ENCODE peak calls at places on chromosome 3, in seven cellular contexts. G is progenitor cell of endocrine pancreas, I is hypothalamus, Y is cerebellar cortex, U is gastrocnemius medialis, E is hepatic stellate cell, Z is fibroblast of lung. S is an unnamed sample.

GRCh38 chr3:154779571-154779970 is 300.5 kb upstream of the MME start:
- DNase-seq in E (no peak), G (no peak), Y (no peak), U (no peak), Z (peak; percentile 98), I (no peak), S (no peak)

GRCh38 chr3:123159926-123160635 is 41.7 kb upstream of the SEC22A start:
- DNase-seq in G (no peak), E (peak; percentile 43), U (no peak), I (no peak), Y (no peak), Z (no peak), S (no peak)

GRCh38 chr3:122510878-122511481 is 3.8 kb downstream of the KPNA1 start:
- DNase-seq in Z (no peak), U (peak; percentile 69), G (no peak), Y (no peak), E (no peak), I (no peak), S (no peak)

GRCh38 chr3:124558898-124559649 is 171.2 kb upstream of the UMPS start:
- DNase-seq in Y (peak; percentile 38), E (peak; percentile 77), I (peak; percentile 5), G (no peak), Z (peak; percentile 97), U (peak; percentile 23), S (peak; percentile 57)

GRCh38 chr3:129888739-129889138 is 4.8 kb downstream of the TMCC1 start:
- DNase-seq in I (no peak), G (no peak), E (peak; percentile 84), Z (peak; percentile 89), Y (no peak), U (no peak), S (no peak)

GRCh38 chr3:115359507-115359906 is 212.4 kb upstream of the ZBTB20 start:
- DNase-seq in E (no peak), Y (no peak), I (no peak), U (no peak), Z (peak; percentile 52), G (no peak), S (no peak)

GRCh38 chr3:179446501-179446900 is 4.8 kb downstream of the GNB4 start:
- DNase-seq in E (no peak), Z (peak; percentile 55), U (no peak), Y (peak; percentile 36), G (no peak), I (no peak), S (no peak)

GRCh38 chr3:125052671-125053303 is 3.0 kb downstream of the HEG1 start:
- DNase-seq in U (no peak), Z (peak; percentile 77), E (peak; percentile 81), Y (no peak), G (no peak), I (no peak), S (peak; percentile 36)

GRCh38 chr3:133700351-133700750 is 38.6 kb upstream of the TOPBP1 start:
- DNase-seq in Z (no peak), U (no peak), E (no peak), I (no peak), Y (no peak), G (no peak), S (no peak)

GRCh38 chr3:196643201-196643749 is 3.8 kb downstream of the NRROS start:
- DNase-seq in U (peak; percentile 39), E (no peak), G (no peak), Y (no peak), I (no peak), Z (no peak), S (no peak)

GRCh38 chr3:45890405-45890804 is 4.1 kb downstream of the CCR9 start:
- DNase-seq in Y (no peak), U (no peak), Z (no peak), G (no peak), I (no peak), E (no peak), S (no peak)

GRCh38 chr3:184230081-184230602 is 757 bp downstream of the VWA5B2 start:
- DNase-seq in U (no peak), Z (no peak), E (no peak), G (peak; percentile 59), I (no peak), Y (no peak), S (no peak)

GRCh38 chr3:69385723-69386483 is at the start of gene FRMD4B:
- DNase-seq in Y (peak; percentile 7), E (peak; percentile 27), I (peak; percentile 49), U (peak; percentile 50), G (peak; percentile 34), Z (peak; percentile 22), S (peak; percentile 73)

S was measured in psoas muscle.